ENCODE peak calls at places on chromosomes 16 and 17, in ten cellular contexts. M, E, L, V, X, F, S, B, Y and U are unnamed samples.

GRCh38 chr16:81401035-81401950 is 43.3 kb upstream of the CMIP start:
- DNase-seq in L (no peak), E (no peak), F (no peak), S (peak; percentile 10), V (peak; percentile 74), B (no peak), X (no peak), M (no peak), Y (peak; percentile 23), U (no peak)

GRCh38 chr17:51153210-51154072 is at the start of gene NME1:
- DNase-seq in V (peak; percentile 99), Y (peak; percentile 92), M (peak; percentile 99), S (peak; percentile 98), L (peak; percentile 99), B (peak; percentile 99), X (peak; percentile 97), F (peak; percentile 98), E (peak; percentile 98), U (peak; percentile 95)

GRCh38 chr16:73064227-73064995 is 16.5 kb upstream of the ZFHX3 start:
- DNase-seq in M (no peak), V (peak; percentile 83), B (no peak), Y (no peak), E (no peak), X (no peak), S (no peak), L (peak; percentile 68), F (peak; percentile 48), U (no peak)

GRCh38 chr16:53809088-53809951 is 105.4 kb downstream of the FTO start:
- DNase-seq in F (no peak), L (peak; percentile 81), S (no peak), B (no peak), M (no peak), V (peak; percentile 84), X (no peak), E (no peak), Y (no peak), U (no peak)

GRCh38 chr16:72856797-72857196 is 191.1 kb downstream of the ZFHX3 start:
- DNase-seq in B (no peak), E (no peak), S (no peak), Y (no peak), F (peak; percentile 37), L (no peak), M (no peak), V (no peak), X (peak; percentile 33), U (no peak)

GRCh38 chr17:30964878-30965277 is 6.0 kb upstream of the RNF135 start:
- DNase-seq in B (no peak), M (no peak), Y (no peak), L (no peak), V (peak; percentile 29), E (no peak), F (no peak), S (no peak), X (no peak), U (no peak)

GRCh38 chr17:27664606-27664965 is 33.6 kb downstream of the LGALS9 start:
- DNase-seq in M (no peak), X (no peak), B (no peak), V (no peak), E (no peak), Y (no peak), F (no peak), S (no peak), L (no peak), U (no peak)

GRCh38 chr17:68718465-68718864 is 117.3 kb upstream of the FAM20A start:
- DNase-seq in M (no peak), B (no peak), L (no peak), V (no peak), Y (no peak), X (no peak), E (no peak), S (no peak), F (no peak), U (no peak)

GRCh38 chr16:30185683-30186421 is 2.5 kb downstream of the CORO1A start:
- DNase-seq in Y (peak; percentile 45), S (peak; percentile 69), F (peak; percentile 94), X (no peak), V (no peak), M (no peak), B (peak; percentile 79), E (no peak), L (no peak), U (no peak)

GRCh38 chr17:27351741-27352140 is 57.8 kb downstream of the WSB1 start:
- DNase-seq in S (no peak), F (no peak), M (no peak), E (no peak), B (no peak), L (peak; percentile 48), Y (no peak), X (no peak), V (no peak), U (no peak)

GRCh38 chr16:70520612-70521297 is 2.6 kb downstream of the COG4 start:
- DNase-seq in E (no peak), V (peak; percentile 76), L (peak; percentile 45), B (no peak), X (no peak), S (no peak), F (no peak), Y (no peak), M (no peak), U (no peak)

GRCh38 chr16:23877107-23878070 is 41.6 kb downstream of the PRKCB start:
- DNase-seq in X (no peak), L (no peak), S (no peak), M (no peak), F (no peak), Y (no peak), V (no peak), B (no peak), E (no peak), U (no peak)

GRCh38 chr16:89093602-89094251 is at the start of gene ACSF3:
- DNase-seq in L (peak; percentile 16), E (no peak), M (no peak), X (peak; percentile 49), S (peak; percentile 56), F (peak; percentile 71), V (peak; percentile 7), B (no peak), Y (peak; percentile 74), U (no peak)

GRCh38 chr17:66276328-66276937 is 26.0 kb upstream of the PRKCA start:
- DNase-seq in M (no peak), B (no peak), F (no peak), E (no peak), V (peak; percentile 22), X (no peak), L (peak; percentile 23), S (no peak), Y (no peak), U (no peak)

GRCh38 chr17:41082565-41083136 is 1.3 kb upstream of the KRTAP4-7 start:
- DNase-seq in E (no peak), B (no peak), M (no peak), X (no peak), Y (no peak), S (no peak), F (no peak), V (peak; percentile 84), L (no peak), U (no peak)

GRCh38 chr17:76517638-76518038 is 16.4 kb upstream of the RHBDF2 start:
- DNase-seq in M (no peak), B (no peak), X (no peak), L (no peak), F (no peak), E (no peak), V (no peak), Y (no peak), S (no peak), U (no peak)
- TF ChIP-seq CTCF in M (peak; percentile 56), B (no peak), X (no peak), L (no peak), F (no peak), E (no peak), V (no peak), Y (no peak), S (no peak), U (no peak)

GRCh38 chr17:63937319-63937718 is 5.2 kb upstream of the CD79B start:
- DNase-seq in L (no peak), Y (no peak), S (no peak), V (no peak), E (no peak), F (no peak), X (no peak), B (no peak), M (no peak), U (no peak)
- TF ChIP-seq CTCF in L (no peak), Y (no peak), S (no peak), V (no peak), E (no peak), F (no peak), X (no peak), B (no peak), M (no peak), U (no peak)

GRCh38 chr17:19260958-19261357 is 23.8 kb downstream of the EPN2 start:
- DNase-seq in X (no peak), V (no peak), F (no peak), S (no peak), M (no peak), L (no peak), B (no peak), Y (no peak), E (no peak), U (no peak)
- TF ChIP-seq CTCF in X (no peak), V (peak; percentile 29), F (no peak), S (no peak), M (peak; percentile 2), L (peak; percentile 17), B (no peak), Y (no peak), E (no peak), U (no peak)

DNA sequence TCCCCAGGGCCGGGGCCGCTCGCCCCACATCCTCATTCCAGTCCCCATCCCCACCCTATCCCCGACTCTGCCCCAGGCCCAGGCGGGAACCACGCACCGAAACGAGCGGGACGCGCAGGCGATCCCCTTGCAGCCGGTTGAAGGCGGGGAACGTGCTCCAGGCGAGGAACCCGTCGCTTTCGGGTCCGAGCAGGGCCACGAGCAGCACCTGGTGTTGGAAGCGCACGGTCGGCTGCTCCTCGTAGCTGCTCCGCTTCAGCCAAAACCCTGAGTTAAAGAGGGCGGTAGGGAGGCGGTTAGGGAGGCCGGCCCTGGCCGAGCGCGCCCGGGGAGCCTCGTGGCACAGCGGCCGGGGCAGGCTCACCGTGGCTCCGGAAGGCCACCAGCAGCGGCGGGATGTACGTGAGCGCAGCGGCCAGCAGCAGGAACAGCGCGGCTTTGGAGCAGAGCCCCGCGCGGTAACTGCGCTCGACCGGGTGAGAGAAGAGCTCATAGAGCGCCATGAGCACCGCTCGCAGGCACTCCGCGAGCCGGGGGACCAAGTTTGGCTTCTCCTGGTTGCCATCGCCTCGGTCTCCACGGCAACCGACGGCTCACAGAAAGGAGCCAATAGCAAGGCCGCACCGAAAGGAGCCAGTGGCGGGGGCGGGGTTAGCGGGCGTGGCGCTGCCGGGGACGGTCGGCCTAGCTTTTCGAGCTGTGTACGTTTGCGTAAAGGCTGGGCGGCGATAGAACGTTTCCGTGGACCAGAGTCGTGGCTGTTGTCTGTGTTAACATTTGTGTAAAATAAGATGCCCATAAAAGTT is at the start of gene TMEM231:
- DNase-seq in F (peak; percentile 97), S (peak; percentile 98), X (peak; percentile 92), M (peak; percentile 80), B (no peak), E (peak; percentile 95), L (peak; percentile 94), V (peak; percentile 90), Y (peak; percentile 98), U (peak; percentile 87)
- TF ChIP-seq CTCF in F (peak; percentile 9), S (no peak), X (no peak), M (no peak), B (no peak), E (no peak), L (no peak), V (no peak), Y (no peak), U (peak; percentile 18)